ENCODE peak calls at places on chromosome 2, in four cellular contexts. S, D, O and N are unnamed samples.

GRCh38 chr2:2588777-2589176 is 257.7 kb upstream of the MYT1L start:
- DNase-seq in S (no peak), D (no peak), O (no peak), N (no peak)

GRCh38 chr2:50650398-50650810 is 381.5 kb downstream of the NRXN1 start:
- DNase-seq in S (no peak), D (peak; percentile 85), O (no peak), N (no peak)

GRCh38 chr2:239720411-239721365 is 304.5 kb downstream of the NDUFA10 start:
- DNase-seq in S (no peak), D (no peak), O (no peak), N (no peak)

GRCh38 chr2:207533609-207534008 is 3.8 kb downstream of the CREB1 start:
- DNase-seq in S (no peak), D (no peak), O (no peak), N (no peak)

GRCh38 chr2:227812001-227812400 is 1.6 kb upstream of the CCL20 start:
- DNase-seq in S (no peak), D (no peak), O (no peak), N (no peak)

GRCh38 chr2:134446431-134447091 is 192.7 kb downstream of the MGAT5 start:
- DNase-seq in S (peak; percentile 40), D (peak; percentile 46), O (no peak), N (peak; percentile 33)

GRCh38 chr2:227423633-227424499 is 36.1 kb upstream of the SCYGR1 start:
- DNase-seq in S (no peak), D (no peak), O (no peak), N (no peak)

GRCh38 chr2:121400206-121400605 is 115.2 kb upstream of the TFCP2L1 start:
- DNase-seq in S (peak; percentile 43), D (no peak), O (no peak), N (peak; percentile 88)

GRCh38 chr2:230713331-230714121 is 884 bp downstream of the CAB39 start:
- DNase-seq in S (peak; percentile 28), D (no peak), O (peak; percentile 38), N (peak; percentile 18)

GRCh38 chr2:60334610-60335009 is 218.8 kb downstream of the BCL11A start:
- DNase-seq in S (no peak), D (no peak), O (no peak), N (no peak)

GRCh38 chr2:2698182-2699116 is 367.4 kb upstream of the MYT1L start:
- DNase-seq in S (no peak), D (peak; percentile 4), O (no peak), N (no peak)

GRCh38 chr2:158729873-158730620 is 65.1 kb upstream of the DAPL1 start:
- DNase-seq in S (no peak), D (no peak), O (no peak), N (no peak)

DNA sequence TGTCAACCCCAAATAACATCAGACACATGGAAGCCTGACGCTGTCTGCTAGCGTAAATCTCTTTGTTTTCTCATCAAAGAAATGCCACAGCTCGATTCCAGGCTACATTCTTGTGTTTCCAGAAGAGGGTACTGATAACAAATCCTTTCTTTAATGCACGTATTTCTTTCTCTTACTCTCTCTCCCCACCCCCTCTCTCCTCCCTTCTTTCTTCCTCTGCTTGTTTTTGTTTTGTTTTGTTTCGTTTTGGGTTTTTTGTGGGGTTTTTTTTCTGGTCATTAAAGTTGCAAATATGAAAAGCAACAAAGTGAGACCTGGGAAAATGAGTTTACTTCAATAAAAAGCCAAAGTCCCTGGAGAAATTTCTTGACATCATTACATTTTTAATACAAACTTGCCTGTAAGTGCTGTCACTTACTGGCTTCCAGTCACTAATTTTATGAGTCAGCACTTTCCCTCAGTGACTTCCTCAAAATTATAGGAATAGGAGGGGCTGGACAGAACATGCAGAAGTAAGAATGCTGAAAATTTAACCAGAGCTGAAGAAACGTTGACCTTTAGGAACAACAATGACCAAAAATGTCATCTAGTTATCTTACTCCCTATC is 106.7 kb upstream of the NABP1 start:
- DNase-seq in S (peak; percentile 79), D (peak; percentile 66), O (no peak), N (peak; percentile 84)
- H3K4me3 ChIP-seq in S (peak overlapping the region; percentile 24), D (no peak overlapping the region), O (no peak overlapping the region), N (no peak overlapping the region)

GRCh38 chr2:229133155-229133772 is 137.8 kb downstream of the PID1 start:
- DNase-seq in S (peak; percentile 45), D (peak; percentile 73), O (no peak), N (peak; percentile 73)
- TF ChIP-seq CTCF in S (peak; percentile 68), D (peak; percentile 65), O (peak; percentile 33), N (peak; percentile 35)

DNA sequence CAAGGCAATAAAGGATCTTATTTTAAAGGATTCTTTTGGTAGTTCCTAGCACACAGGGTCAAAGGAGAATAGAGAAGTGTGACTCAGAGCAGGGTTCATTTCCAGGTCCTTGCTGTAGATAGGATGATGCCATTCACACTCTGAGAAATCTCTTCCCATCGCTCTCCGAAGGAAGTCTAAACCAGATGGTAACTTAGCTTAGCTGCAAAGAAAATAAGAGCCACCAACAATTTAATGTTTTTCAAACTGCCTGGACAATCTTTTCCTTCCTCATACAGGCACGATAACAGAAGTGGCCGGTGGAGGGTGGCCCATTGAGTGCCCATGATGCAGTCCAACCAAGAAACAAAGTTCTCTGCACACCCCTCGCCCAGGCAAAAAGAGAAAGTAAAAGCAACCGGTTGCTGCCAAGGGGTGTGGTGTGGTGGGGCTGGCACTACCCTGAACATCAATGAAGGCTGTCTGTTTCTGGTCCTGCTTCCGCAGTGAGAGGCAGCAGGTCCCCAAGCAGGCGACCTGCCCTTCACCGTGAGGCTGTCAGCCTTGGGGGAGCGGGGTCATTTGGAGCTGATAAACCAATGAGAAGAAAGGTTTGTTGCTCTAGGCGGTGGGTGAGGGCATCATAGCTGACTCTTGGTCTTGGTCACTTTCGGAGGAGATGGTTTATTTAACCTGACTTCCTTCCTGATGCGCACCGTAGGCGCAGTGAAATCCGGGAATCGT is 105.6 kb upstream of the CD302 start:
- DNase-seq in S (peak; percentile 23), D (peak; percentile 47), O (no peak), N (peak; percentile 26)
- H3K4me3 ChIP-seq in S (peak overlapping the region; percentile 60), D (peak overlapping the region; percentile 39), O (no peak overlapping the region), N (peak overlapping the region; percentile 37)

GRCh38 chr2:173948827-173949226 is 16.3 kb downstream of the SP3 start:
- DNase-seq in S (no peak), D (no peak), O (no peak), N (peak; percentile 13)

GRCh38 chr2:173953047-173953424 is 12.1 kb downstream of the SP3 start:
- DNase-seq in S (no peak), D (no peak), O (no peak), N (no peak)

GRCh38 chr2:173955004-173955403 is 10.2 kb downstream of the SP3 start:
- DNase-seq in S (no peak), D (no peak), O (no peak), N (no peak)

GRCh38 chr2:173955867-173956266 is 9.3 kb downstream of the SP3 start:
- DNase-seq in S (no peak), D (no peak), O (no peak), N (no peak)

DNA sequence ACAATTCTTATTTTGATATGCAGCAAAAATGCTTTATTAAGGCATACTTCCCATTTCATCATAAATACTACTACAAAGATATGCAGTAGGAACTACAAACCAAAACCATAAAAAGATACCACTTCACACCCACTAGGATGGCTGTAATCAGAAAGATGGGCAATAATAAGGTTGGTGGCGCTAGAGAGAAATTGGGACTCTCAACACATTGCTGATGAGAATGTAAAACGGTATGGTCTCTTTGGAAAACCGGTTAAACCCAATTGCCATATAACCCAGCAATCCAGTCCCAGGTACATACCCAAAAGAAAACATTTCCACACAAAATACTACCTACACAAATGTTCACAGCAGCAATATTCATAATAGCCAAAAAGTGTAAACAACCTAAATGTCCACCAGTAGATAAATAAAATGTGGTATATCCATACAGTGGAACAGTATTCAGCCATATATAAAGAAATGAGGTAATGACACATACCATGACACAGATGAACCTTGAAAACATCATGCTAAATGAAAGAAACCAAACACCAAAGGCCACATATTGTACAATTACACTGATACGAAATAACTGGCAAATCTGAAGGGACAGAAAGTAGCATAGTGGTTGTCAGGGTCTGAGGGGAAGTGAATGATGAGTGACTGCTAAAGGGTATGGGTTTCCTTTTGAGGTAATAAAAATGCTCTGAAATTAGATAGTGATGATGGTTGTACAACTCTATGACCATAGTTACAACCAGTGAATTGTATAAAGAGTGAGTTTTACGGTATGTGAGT is 12.7 kb downstream of the SP3 start:
- DNase-seq in S (no peak), D (no peak), O (no peak), N (no peak)
- TF ChIP-seq CTCF in S (no peak), D (no peak), O (no peak), N (no peak)

GRCh38 chr2:42132066-42132965 is 36.8 kb upstream of the EML4 start:
- DNase-seq in S (peak; percentile 98), D (no peak), O (no peak), N (peak; percentile 81)
- H3K4me3 ChIP-seq in S (peak overlapping the region; percentile 29), D (no peak overlapping the region), O (no peak overlapping the region), N (peak overlapping the region; percentile 16)